ENCODE peak calls at places on chromosomes 1 and 21, in nine cellular contexts. D is CD4-positive, alpha-beta T cell; P is A549; E is head of caudate nucleus; R is NCI-H1105; A is ureter; V is BJ; F is NCI-H1930; L is nephron progenitor cell. W is an unnamed sample.

GRCh38 chr1:76109901-76110560 is 35.5 kb downstream of the ST6GALNAC3 start:
- DNase-seq in F (no peak), V (no peak), D (no peak), E (no peak), P (no peak), L (no peak), R (no peak), A (no peak), W (no peak)

GRCh38 chr1:235207202-235207565 is 46.1 kb upstream of the RBM34 start:
- DNase-seq in L (no peak), R (no peak), V (no peak), E (no peak), F (no peak), P (no peak), A (no peak), D (peak), W (no peak)

GRCh38 chr1:76294470-76295194 is 220.1 kb downstream of the ST6GALNAC3 start:
- DNase-seq in A (no peak), P (no peak), L (no peak), F (peak), R (no peak), V (no peak), E (no peak), D (no peak), W (no peak)

GRCh38 chr1:903721-904270 is 19.9 kb upstream of the SAMD11 start:
- DNase-seq in F (no peak), L (no peak), E (no peak), R (no peak), D (peak), P (no peak), A (peak), V (no peak), W (peak)

GRCh38 chr1:117301906-117302305 is 65.3 kb upstream of the MAN1A2 start:
- DNase-seq in V (no peak), P (no peak), F (no peak), L (no peak), E (no peak), R (no peak), D (no peak), A (no peak), W (no peak)

GRCh38 chr1:160664573-160665051 is 17.8 kb upstream of the SLAMF1 start:
- DNase-seq in P (no peak), E (no peak), V (no peak), D (no peak), L (no peak), F (no peak), R (no peak), A (no peak), W (no peak)

GRCh38 chr1:43366179-43366578 is 1.6 kb downstream of the ELOVL1 start:
- DNase-seq in R (no peak), E (no peak), D (no peak), F (no peak), P (no peak), V (no peak), A (peak), L (no peak), W (peak)

GRCh38 chr1:2814511-2815075 is 13.1 kb upstream of the TTC34 start:
- DNase-seq in P (no peak), L (no peak), F (no peak), V (no peak), D (no peak), E (no peak), A (no peak), R (no peak), W (no peak)

GRCh38 chr1:16434501-16434900 is 2.7 kb downstream of the SPATA21 start:
- DNase-seq in R (no peak), L (no peak), D (no peak), P (no peak), A (no peak), E (no peak), V (no peak), F (no peak), W (no peak)

GRCh38 chr21:35475768-35476167 is 426.7 kb upstream of the RUNX1 start:
- DNase-seq in A (no peak), R (no peak), L (no peak), F (no peak), D (no peak), V (no peak), P (no peak), E (no peak), W (no peak)

GRCh38 chr1:171280596-171280995 is 32.3 kb downstream of the FMO1 start:
- DNase-seq in V (no peak), L (no peak), F (no peak), R (no peak), D (no peak), P (no peak), A (no peak), E (no peak), W (no peak)

W was measured in ecto neural progenitor cell.